ENCODE peak calls at places on chromosomes 16 and 17, in nine cellular contexts. N is HAP-1; K is foreskin fibroblast; C is aorta; S is left ventricle myocardium inferior; G is endothelial cell of umbilical vein; X is Jurkat, Clone E6-1; V is CD8-positive, alpha-beta memory T cell; O is A549. Y is an unnamed sample.

GRCh38 chr17:19014628-19015215 is 10.2 kb upstream of the FAM83G start:
- DNase-seq in N (no peak), K (no peak), C (peak), S (no peak), G (no peak), X (no peak), V (no peak), O (no peak), Y (no peak)

GRCh38 chr17:50918071-50918932 is 52.1 kb upstream of the TOB1 start:
- DNase-seq in N (no peak), K (no peak), C (no peak), S (no peak), G (no peak), X (no peak), V (no peak), O (no peak), Y (no peak)

GRCh38 chr16:55468352-55468990 is 10.5 kb upstream of the MMP2 start:
- DNase-seq in N (no peak), K (no peak), C (no peak), S (no peak), G (no peak), X (no peak), V (no peak), O (no peak), Y (no peak)

GRCh38 chr16:79403534-79403933 is 197.0 kb downstream of the MAF start:
- DNase-seq in N (no peak), K (no peak), C (no peak), S (no peak), G (no peak), X (no peak), V (no peak), O (no peak), Y (no peak)

GRCh38 chr16:74606521-74607309 is at the start of gene GLG1:
- DNase-seq in N (peak), K (peak), C (peak), S (peak), G (peak), X (peak), V (peak), O (peak), Y (peak)

GRCh38 chr17:50798424-50799344 is 31.4 kb upstream of the ANKRD40CL start:
- DNase-seq in N (no peak), K (no peak), C (no peak), S (no peak), G (no peak), X (no peak), V (no peak), O (no peak), Y (no peak)

GRCh38 chr17:3167574-3167973 is 29.7 kb upstream of the OR1A2 start:
- DNase-seq in N (no peak), K (no peak), C (no peak), S (no peak), G (no peak), X (no peak), V (no peak), O (no peak), Y (no peak)

GRCh38 chr16:56844056-56844455 is 21.0 kb upstream of the SLC12A3 start:
- DNase-seq in N (no peak), K (no peak), C (no peak), S (no peak), G (no peak), X (no peak), V (no peak), O (no peak), Y (no peak)

GRCh38 chr17:47252209-47252608 is 1.4 kb upstream of the ITGB3 start:
- DNase-seq in N (no peak), K (no peak), C (no peak), S (no peak), G (no peak), X (no peak), V (no peak), O (no peak), Y (no peak)

GRCh38 chr17:75712480-75712879 is 8.8 kb upstream of the ITGB4 start:
- DNase-seq in N (no peak), K (no peak), C (no peak), S (no peak), G (no peak), X (no peak), V (no peak), O (no peak), Y (no peak)

GRCh38 chr17:46190763-46191162 is 2.5 kb downstream of the KANSL1 start:
- DNase-seq in N (no peak), K (no peak), C (no peak), S (no peak), G (no peak), X (no peak), V (no peak), O (no peak), Y (no peak)

GRCh38 chr17:50661795-50662391 is 27.2 kb downstream of the ABCC3 start:
- DNase-seq in N (no peak), K (peak), C (peak), S (no peak), G (peak), X (peak), V (no peak), O (peak), Y (no peak)

GRCh38 chr17:76940293-76940692 is 72.1 kb downstream of the MGAT5B start:
- DNase-seq in N (no peak), K (no peak), C (no peak), S (no peak), G (no peak), X (no peak), V (no peak), O (no peak), Y (no peak)

GRCh38 chr16:57386381-57386951 is 14.2 kb downstream of the CX3CL1 start:
- DNase-seq in N (no peak), K (no peak), C (peak), S (no peak), G (no peak), X (no peak), V (no peak), O (no peak), Y (no peak)

GRCh38 chr17:40442392-40443195 is 656 bp upstream of the IGFBP4 start:
- DNase-seq in N (no peak), K (no peak), C (peak), S (peak), G (peak), X (no peak), V (no peak), O (peak), Y (no peak)

GRCh38 chr16:58110590-58111330 is 18.4 kb downstream of the CFAP20 start:
- DNase-seq in N (no peak), K (no peak), C (no peak), S (no peak), G (no peak), X (no peak), V (no peak), O (no peak), Y (no peak)

GRCh38 chr17:28416703-28417311 is 10.8 kb upstream of the SLC46A1 start:
- DNase-seq in N (peak), K (peak), C (peak), S (no peak), G (peak), X (peak), V (no peak), O (peak), Y (peak)

GRCh38 chr17:17351901-17352781 is 49.0 kb downstream of the NT5M start:
- DNase-seq in N (no peak), K (peak), C (peak), S (peak), G (peak), X (no peak), V (no peak), O (no peak), Y (no peak)

DNA sequence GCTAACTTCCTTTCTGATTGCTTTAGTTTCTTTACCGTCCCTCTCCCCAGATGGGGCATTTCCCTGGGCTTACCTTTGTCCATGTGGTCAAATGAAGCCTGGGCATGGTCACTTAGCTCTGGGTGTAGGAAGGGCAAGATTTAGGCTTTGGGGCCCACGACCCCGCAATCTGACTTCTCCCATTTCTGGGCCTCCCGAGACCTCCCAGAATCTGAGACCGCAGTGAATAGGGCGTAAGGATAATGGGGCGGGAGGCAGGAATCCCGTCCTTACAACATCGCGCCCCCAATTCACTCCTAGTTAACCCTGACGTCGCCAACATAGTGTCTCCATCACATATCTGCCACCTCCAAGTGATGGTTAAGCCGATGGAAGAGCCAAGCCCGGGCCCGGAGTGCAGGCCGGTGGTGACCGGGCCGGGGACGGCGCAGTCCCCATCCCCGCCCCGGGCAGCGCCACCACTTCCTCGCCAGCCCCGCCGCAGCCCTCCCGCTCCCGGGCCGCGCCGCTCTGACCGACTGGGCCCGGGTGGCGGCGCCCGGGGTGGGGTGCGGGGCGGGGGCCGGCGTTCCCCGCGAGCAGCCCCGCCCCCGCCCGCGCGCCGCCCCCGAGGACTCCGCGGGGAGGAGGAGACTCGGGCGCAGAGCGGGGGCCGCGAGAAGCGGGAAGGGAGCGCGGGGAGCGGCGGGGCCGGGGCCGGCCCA is at the start of gene RHBDL3:
- DNase-seq in N (peak), K (no peak), C (peak), S (peak), G (no peak), X (no peak), V (no peak), O (peak), Y (no peak)
- H3K4me3 ChIP-seq in N (peak), K (peak), C (peak), S (peak), G (peak), X (peak), V (peak), O (peak), Y (peak)

GRCh38 chr17:8226536-8227237 is 16.3 kb upstream of the AURKB start:
- DNase-seq in N (peak), K (peak), C (peak), S (peak), G (peak), X (no peak), V (no peak), O (peak), Y (no peak)
- H3K4me3 ChIP-seq in N (peak), K (peak), C (no peak), S (peak), G (peak), X (no peak), V (peak), O (peak), Y (no peak)

DNA sequence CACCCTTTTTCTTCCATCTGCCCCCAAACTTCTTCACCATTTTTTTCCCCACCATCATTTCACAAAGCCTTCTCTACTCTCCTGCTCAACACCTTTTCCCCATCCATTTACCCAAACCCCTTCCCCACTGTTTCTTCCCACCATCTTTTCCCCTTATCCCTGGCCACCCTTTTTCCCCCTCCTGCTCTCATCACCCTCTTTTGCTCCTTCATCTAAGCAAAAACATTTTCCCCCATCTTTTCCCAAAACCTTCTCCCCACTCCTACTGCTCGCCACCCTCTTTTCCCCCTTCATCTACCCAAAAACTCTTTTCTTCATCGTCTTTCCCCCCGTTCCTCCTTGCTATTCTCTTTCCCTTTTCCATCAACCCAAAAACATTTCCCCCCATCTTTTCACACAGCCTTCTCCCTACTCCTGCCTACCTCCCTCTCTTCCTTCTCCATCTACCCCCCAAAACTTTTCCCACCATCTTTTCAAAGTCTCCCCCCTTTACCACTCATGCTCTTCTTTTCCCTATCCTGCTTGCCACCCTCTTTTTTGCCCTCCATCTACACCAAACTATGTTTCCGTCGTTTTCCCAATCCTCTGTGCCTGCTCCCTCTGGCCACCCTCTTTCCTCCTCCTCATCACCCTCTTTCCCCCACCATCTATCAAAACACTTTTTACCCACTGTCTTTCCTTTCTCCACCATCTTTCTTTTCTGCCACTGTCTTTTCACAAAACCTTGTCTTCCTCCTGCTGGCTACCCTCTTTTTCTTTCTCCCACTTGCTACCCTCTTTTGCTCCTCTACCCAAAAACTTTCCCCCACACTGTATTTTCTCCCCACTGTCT is 205.8 kb upstream of the WSB1 start:
- DNase-seq in N (no peak), K (no peak), C (no peak), S (no peak), G (no peak), X (no peak), V (no peak), O (no peak), Y (no peak)
- H3K4me3 ChIP-seq in N (no peak), K (no peak), C (no peak), S (no peak), G (no peak), X (no peak), V (no peak), O (no peak), Y (no peak)

DNA sequence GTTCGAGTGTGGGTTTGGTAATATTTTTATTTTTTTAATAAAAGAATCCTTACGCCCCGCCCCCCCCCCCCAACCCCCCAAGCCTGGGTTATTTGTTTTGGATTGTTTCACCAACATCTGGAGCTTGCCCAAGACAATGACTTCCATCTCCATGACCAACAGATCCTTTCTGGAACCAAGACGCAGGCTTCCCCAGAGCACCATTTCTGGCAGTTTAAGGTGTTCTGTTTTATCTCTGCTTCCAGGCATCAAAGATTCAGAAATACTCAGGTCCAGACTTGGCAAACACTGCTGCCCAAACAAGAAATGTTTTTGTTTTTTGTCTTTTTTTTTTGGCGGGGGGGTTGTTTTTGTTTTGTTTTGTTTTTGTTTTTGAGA is 56.1 kb downstream of the PLXDC1 start:
- DNase-seq in N (no peak), K (no peak), C (no peak), S (no peak), G (no peak), X (no peak), V (no peak), O (no peak), Y (no peak)
- H3K4me3 ChIP-seq in N (no peak), K (no peak), C (no peak), S (no peak), G (no peak), X (no peak), V (no peak), O (no peak), Y (no peak)

DNA sequence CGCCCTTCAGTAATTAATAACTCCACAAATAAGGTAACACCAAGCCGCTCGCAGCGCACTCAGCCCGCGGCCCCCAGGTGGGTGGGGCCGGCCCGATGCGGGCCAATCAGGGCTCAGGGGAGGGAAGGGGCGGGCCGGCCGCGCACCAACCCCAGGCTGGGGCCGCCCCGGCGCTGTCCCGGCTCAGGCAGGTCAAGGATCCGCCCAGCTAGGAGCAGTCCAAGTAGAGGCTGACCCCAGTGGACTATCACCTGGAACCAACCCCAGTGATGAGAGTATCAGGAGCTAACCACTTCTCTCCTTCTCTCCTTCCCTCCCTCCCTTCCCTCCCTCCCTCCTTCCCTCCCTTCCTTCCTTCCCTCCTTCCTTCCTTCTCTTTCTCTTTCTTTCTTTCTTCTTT is 110.8 kb downstream of the C16orf78 start:
- DNase-seq in N (peak), K (no peak), C (peak), S (peak), G (no peak), X (no peak), V (no peak), O (peak), Y (no peak)
- H3K4me3 ChIP-seq in N (no peak), K (no peak), C (no peak), S (peak), G (no peak), X (no peak), V (no peak), O (peak), Y (no peak)

GRCh38 chr16:85029981-85030381 is 2.4 kb downstream of the KIAA0513 start:
- DNase-seq in N (peak), K (no peak), C (no peak), S (no peak), G (no peak), X (no peak), V (no peak), O (no peak), Y (no peak)
- H3K4me3 ChIP-seq in N (no peak), K (no peak), C (no peak), S (peak), G (no peak), X (no peak), V (no peak), O (no peak), Y (no peak)

DNA sequence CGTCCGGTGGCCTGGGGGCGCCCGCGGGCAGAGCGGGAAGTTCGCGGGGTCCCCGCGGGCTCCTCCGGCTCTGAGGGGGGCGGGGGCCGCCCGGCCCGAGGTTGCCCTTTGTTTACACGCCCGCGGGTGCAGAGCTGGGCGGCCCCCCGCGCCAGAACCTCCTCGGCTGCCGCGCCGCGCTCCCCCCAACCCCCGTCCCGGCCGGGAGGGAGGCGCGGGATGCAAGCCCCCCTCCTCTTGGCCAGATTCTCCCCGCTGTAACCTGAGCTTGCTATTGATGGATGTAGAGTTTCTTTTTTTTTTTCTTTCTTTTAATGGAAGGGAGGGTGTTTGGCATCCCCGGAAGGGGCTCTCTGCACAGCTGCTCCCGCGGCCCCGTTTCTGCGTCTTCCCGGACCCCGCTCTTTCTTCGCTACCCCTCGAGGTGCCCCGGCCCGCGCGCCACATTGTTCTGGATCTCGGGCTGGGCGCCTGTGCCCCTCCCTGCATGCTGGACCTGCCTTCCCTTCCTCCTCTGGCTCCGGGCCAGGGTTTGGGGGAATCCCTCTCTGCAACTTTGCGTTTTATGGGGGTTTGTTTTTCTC is 648 bp downstream of the CBX2 start:
- DNase-seq in N (peak), K (no peak), C (peak), S (no peak), G (no peak), X (no peak), V (no peak), O (no peak), Y (no peak)
- H3K4me3 ChIP-seq in N (peak), K (peak), C (peak), S (peak), G (peak), X (peak), V (peak), O (peak), Y (peak)

GRCh38 chr17:336110-337021 is 16.2 kb downstream of the RPH3AL start:
- DNase-seq in N (peak), K (no peak), C (peak), S (peak), G (peak), X (no peak), V (no peak), O (no peak), Y (no peak)
- H3K4me3 ChIP-seq in N (no peak), K (no peak), C (no peak), S (no peak), G (no peak), X (no peak), V (no peak), O (no peak), Y (no peak)

DNA sequence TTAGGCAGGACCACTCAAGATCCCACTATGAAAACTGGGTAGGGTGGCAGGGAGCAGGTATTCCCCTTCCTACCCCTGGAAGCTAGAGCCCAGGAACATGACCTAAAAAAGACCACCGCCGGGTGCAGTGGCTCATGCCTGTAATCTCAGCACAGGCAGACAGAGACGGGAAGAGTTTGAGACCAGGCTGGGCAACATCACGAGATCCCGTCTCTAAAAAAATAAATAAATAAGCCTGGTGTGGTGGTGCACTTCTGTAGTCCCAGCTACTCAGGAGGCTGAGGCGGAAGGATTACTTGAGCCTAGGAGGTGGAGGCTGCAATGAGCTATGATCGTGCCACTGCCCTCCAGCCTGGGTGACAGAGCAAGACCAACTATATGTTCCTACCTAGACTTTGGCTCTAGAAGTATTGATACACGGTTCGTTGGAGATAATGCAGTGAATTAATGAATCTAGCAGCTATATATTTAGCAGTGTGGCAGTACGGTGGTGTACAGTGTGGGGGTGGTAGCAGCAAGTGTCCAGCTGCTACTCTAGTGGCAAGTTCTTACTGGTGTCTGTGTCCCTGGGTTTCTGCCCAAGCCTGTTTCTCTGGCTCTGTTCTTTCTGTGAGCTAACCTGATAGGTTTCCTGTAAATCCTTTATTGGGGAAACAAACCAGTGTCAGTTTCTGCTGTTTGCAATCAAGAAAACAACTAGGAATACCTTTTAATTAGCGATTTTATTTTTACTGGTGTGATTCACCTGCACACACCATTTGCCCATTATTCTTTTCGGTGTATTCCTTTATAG is 3.3 kb upstream of the USP31 start:
- DNase-seq in N (no peak), K (no peak), C (no peak), S (no peak), G (no peak), X (no peak), V (no peak), O (no peak), Y (no peak)
- H3K4me3 ChIP-seq in N (no peak), K (no peak), C (no peak), S (no peak), G (no peak), X (no peak), V (no peak), O (no peak), Y (no peak)

DNA sequence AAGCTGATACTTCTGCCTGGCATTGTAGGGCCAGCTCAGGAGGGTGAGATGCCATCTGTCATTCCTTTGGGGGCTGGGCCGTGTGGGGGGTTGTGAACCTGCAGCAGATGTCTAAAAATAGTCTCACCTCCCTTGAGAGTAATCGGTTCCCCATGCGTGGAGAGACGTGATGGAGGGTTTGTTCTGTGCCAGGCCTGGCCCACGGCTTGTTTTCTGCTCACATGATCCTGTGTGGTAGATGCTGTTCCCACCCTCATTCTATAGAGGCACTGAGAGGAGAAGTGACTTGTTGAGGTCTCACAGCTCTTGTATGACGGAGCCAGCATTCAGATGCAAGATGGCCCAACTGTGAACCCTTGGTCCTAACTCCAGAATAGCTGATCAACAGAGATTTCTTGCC is 4.6 kb downstream of the IRF8 start:
- DNase-seq in N (no peak), K (no peak), C (peak), S (no peak), G (no peak), X (peak), V (no peak), O (no peak), Y (no peak)
- H3K4me3 ChIP-seq in N (no peak), K (no peak), C (no peak), S (no peak), G (no peak), X (peak), V (peak), O (no peak), Y (no peak)

Y was measured in effector memory CD4-positive, alpha-beta T cell.